ENCODE peak calls at places on chromosomes 2 and 18, in eight cellular contexts. O is A549, R is Peyer's patch, N is HepG2, F is uterus, B is breast epithelium, G is prostate gland, S is body of pancreas. J is an unnamed sample.

GRCh38 chr2:77768508-77768907 is 246.3 kb upstream of the LRRTM4 start:
- DNase-seq in O (no peak), R (no peak), N (no peak), F (no peak), B (no peak), G (no peak), S (no peak), J (no peak)

GRCh38 chr2:199457147-199458016 is at the start of gene SATB2:
- DNase-seq in O (peak), R (no peak), N (no peak), F (no peak), B (no peak), G (no peak), S (peak), J (peak)

GRCh38 chr2:62204998-62205496 is 9.1 kb downstream of the B3GNT2 start:
- DNase-seq in O (no peak), R (no peak), N (no peak), F (no peak), B (no peak), G (peak), S (peak), J (no peak)

GRCh38 chr2:216774180-216774579 is 78.8 kb upstream of the IGFBP5 start:
- DNase-seq in O (no peak), R (no peak), N (no peak), F (no peak), B (no peak), G (no peak), S (no peak), J (no peak)

GRCh38 chr2:99573624-99574251 is 83.9 kb upstream of the REV1 start:
- DNase-seq in O (no peak), R (no peak), N (no peak), F (no peak), B (no peak), G (no peak), S (no peak), J (no peak)

GRCh38 chr2:213627054-213627710 is 342.9 kb downstream of the SPAG16 start:
- DNase-seq in O (no peak), R (no peak), N (no peak), F (no peak), B (no peak), G (no peak), S (no peak), J (no peak)

GRCh38 chr2:15112216-15112615 is 448.9 kb downstream of the NBAS start:
- DNase-seq in O (no peak), R (no peak), N (no peak), F (no peak), B (no peak), G (no peak), S (no peak), J (no peak)

GRCh38 chr2:154762638-154763037 is 64.1 kb downstream of the KCNJ3 start:
- DNase-seq in O (no peak), R (no peak), N (no peak), F (no peak), B (no peak), G (no peak), S (no peak), J (no peak)

GRCh38 chr2:241316825-241317224 is 1.1 kb downstream of the SEPTIN2 start:
- DNase-seq in O (no peak), R (no peak), N (no peak), F (no peak), B (no peak), G (peak), S (peak), J (no peak)

GRCh38 chr2:241314933-241315182 is 614 bp downstream of the HDLBP start:
- DNase-seq in O (no peak), R (no peak), N (no peak), F (no peak), B (no peak), G (no peak), S (no peak), J (no peak)

GRCh38 chr2:241314181-241314932 is 1.1 kb downstream of the HDLBP start:
- DNase-seq in O (peak), R (no peak), N (peak), F (no peak), B (no peak), G (no peak), S (no peak), J (no peak)

GRCh38 chr2:241315879-241316700 is at the start of gene SEPTIN2:
- DNase-seq in O (peak), R (peak), N (peak), F (peak), B (peak), G (peak), S (peak), J (peak)

DNA sequence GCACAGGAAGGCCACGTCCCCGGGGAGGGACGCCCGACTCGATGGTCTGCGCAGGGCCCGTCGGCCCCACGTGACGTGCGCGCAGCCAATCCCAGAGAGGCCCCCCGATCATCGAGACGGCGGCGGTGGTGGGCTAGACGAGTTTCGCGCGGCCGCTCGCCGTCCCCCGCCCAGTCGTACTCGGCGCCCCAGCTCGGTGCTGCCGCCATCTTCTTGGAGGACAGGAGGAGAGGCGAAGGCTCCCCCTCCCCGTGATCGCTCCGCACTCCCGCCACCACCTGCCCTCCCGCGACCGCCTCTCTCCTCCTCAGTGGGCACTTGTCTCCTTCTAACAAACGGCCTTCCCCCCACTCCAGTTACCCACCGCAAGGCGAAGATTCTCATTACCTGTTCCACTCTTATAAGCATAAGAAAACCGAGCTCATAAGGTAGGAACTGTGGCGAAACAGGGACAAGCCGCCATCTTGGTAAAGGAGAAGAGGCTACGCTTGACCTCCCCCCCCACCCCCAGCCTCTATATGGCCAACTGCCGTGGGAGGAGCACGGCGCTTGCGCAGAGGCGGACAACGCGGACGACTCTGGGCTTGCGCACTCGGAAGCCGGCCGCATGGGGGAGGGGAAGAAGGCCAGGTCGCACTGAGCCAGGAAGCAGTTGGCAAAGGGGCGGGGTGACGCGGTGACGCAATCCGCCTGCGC is at the start of gene HDLBP:
- DNase-seq in O (peak), R (peak), N (peak), F (peak), B (peak), G (peak), S (peak), J (peak)
- TF ChIP-seq POLR2A in O (peak), R (peak), N (peak), F (peak), B (no peak), G (no peak), S (peak), J (peak)

DNA sequence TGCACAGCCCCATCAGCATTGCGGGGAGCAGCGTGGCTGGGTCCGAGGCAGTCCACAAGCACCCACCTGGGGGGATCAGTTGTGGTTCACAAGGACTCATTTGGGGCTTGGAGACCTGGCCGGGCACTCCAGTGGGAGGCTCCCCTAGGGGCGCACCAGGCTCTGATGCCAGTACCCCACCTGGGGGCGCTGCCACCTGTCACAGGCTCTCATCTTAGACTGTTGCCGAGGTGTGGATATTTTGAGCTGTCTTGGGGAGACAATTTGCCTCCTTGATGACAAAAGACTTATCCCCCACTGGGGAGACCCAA is 3.0 kb downstream of the ADRA2B start:
- DNase-seq in O (no peak), R (no peak), N (no peak), F (no peak), B (no peak), G (no peak), S (no peak), J (no peak)
- TF ChIP-seq POLR2A in O (no peak), R (no peak), N (no peak), F (no peak), B (no peak), G (no peak), S (no peak), J (no peak)

GRCh38 chr18:9926977-9927376 is 13.2 kb downstream of the VAPA start:
- DNase-seq in O (no peak), R (no peak), N (no peak), F (no peak), B (no peak), G (no peak), S (no peak), J (no peak)

GRCh38 chr18:9931146-9931545 is 17.3 kb downstream of the VAPA start:
- DNase-seq in O (no peak), R (no peak), N (no peak), F (no peak), B (no peak), G (no peak), S (no peak), J (no peak)

GRCh38 chr18:9927392-9928063 is 13.7 kb downstream of the VAPA start:
- DNase-seq in O (no peak), R (no peak), N (no peak), F (no peak), B (no peak), G (no peak), S (no peak), J (no peak)

GRCh38 chr18:9930299-9930884 is 16.6 kb downstream of the VAPA start:
- DNase-seq in O (no peak), R (no peak), N (no peak), F (no peak), B (no peak), G (no peak), S (no peak), J (no peak)

DNA sequence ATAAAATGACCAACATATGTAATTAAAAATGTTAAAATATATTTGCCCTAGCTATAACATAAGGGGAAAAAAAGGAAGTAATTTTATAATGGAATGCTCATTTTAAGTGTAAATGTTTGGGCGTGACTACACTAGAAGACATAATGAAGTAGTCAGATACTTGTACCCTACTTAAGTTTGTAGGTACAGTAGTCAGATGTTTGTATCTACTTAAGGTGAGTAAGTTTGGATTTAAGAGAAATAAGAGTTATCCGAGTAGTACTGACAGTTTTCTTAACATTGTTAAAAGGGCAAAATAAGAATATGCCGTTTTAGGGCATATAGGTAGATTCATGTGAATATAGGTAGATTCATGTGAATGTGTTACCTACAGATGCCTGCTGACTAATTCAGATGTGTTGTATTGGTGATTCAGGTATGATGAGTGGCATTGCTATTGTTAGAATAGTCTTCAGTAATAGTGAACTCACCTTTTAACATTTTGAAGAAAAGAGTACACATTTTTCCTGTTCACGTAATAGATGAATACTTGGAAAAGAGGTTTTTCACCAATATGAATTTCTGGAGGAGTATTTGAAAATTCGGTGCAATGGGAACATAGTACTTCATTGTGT is 14.9 kb downstream of the VAPA start:
- DNase-seq in O (no peak), R (no peak), N (no peak), F (no peak), B (no peak), G (no peak), S (no peak), J (no peak)
- TF ChIP-seq POLR2A in O (no peak), R (no peak), N (no peak), F (no peak), B (no peak), G (no peak), S (no peak), J (no peak)

DNA sequence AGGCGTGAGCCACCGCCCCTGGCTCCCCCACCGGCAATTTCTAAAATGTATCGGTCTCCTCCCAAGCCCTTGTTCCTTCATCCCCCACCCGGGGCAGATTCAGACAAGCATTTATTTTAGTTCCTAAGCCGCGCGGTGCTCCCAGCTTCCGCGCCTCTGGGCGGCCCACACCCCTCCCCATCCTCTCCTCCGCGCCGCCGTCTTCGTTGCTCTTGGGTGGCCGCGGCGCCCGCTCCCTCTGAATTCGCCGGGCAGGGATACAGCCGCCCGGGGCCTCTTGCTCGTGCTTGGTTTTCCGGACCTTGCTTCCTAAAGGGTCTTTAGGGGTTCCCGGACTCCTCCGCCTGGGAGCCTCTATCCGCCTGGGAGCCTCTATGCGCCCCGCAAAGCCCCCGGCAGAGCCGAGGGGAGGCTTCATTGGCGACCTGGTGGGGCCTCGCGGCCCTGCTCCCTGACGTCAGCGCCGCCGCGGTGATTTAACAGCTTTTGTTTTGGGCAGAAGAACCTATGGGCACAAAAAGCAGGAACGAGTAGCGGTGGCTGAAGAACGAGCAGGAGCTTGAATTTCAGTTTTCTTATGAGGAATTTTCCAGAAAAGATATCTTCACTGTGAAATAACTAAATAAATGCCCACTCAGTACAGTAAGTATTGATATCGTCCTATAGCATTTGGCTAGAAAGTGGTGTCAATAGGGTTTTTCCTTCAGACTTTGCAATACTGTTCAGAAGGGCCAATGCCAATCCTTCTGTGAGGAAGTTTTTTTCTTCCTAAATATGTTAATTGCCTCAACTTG is 37.3 kb downstream of the PRKRA start:
- DNase-seq in O (peak), R (peak), N (peak), F (peak), B (peak), G (peak), S (peak), J (peak)
- TF ChIP-seq POLR2A in O (no peak), R (no peak), N (no peak), F (peak), B (no peak), G (no peak), S (no peak), J (peak)

GRCh38 chr2:197310271-197310939 is at the start of gene ANKRD44:
- DNase-seq in O (peak), R (peak), N (peak), F (peak), B (peak), G (peak), S (peak), J (peak)
- TF ChIP-seq POLR2A in O (peak), R (peak), N (no peak), F (peak), B (no peak), G (peak), S (peak), J (peak)

DNA sequence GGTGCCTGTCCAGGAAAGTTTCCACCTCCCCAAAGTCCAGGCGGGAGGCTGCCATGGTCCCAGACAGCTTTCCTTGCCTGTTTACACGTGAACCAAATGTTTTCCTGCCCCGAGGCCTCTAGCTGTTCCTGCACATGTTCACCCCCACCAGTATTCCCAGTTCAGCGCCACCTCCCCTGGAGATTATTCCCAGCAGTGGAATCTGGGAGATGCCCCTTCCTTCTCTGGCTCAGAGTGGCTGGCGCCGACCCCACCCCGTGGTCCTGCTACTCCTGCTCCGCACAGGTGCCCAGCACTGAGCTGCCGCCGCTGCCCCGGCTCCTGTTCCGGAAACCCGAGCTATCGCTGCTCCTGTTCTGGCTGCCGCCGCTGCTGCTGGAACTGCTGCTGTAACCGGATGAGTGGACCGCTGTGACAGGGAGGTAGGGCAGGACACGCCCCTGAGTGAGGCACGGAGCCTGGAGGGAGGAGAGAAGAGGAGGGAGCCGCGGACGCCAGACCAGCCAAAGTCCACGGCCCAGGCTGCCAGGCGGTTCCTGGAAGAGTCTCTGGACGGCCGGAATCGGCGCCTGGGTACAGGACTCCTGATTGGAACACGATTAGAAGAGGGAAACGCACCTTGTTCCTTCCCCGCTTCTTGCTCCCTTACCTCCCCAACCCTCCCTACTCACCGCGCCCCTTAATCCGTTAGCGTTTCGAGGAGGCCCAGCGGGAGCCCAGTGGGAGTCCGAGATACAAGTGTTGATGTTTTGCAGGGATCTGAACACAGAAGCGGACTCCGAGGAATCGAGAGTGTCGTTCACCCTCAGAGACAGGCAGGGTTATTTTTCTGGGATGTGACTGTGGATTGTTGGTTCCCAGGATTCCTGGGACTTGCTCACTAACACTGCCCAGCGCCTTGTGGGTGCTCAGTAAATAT is at the start of gene PDE11A:
- DNase-seq in O (peak), R (peak), N (peak), F (peak), B (peak), G (peak), S (peak), J (peak)
- TF ChIP-seq POLR2A in O (peak), R (peak), N (peak), F (no peak), B (no peak), G (peak), S (peak), J (peak)

DNA sequence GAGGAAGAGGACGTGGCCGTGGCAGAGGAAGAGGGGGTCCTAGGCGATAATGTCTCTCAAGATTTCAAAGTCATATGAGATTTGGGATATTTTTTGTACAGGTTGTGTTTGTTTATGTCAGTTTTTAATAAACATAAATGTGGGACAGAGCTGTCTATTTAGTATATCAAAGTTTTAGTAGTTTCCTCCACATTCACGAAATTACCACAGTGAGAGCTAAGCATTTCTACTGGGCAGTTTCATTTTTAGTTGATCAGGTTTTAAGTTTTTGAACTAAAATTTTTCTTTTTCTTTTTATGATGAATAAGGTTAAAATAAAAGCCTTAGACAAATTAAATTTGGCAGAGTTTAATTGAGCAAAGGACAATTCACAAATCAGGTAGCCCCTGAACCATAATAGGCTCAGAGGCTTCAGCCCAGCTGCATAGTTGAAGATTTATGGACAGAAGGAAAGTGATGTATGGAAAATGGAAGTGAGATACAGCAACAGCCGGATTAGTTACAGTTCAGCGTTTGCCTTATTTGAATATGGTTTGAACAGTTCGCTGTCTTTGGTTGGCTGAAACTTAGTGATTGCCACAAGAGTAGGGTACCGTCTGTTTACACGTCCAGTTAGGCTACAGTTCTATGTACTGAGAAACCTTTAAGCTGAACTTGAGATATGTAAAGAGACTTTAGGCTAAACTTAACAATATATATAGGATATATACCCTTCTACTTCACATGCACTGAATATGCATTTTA is 17.1 kb downstream of the SNRPD1 start:
- DNase-seq in O (no peak), R (no peak), N (no peak), F (no peak), B (no peak), G (no peak), S (no peak), J (no peak)
- TF ChIP-seq POLR2A in O (no peak), R (no peak), N (no peak), F (no peak), B (no peak), G (no peak), S (no peak), J (no peak)